ENCODE peak calls at places on chromosome 18, in ten cellular contexts. E is NAMALWA; F is SHP77; D is AG04450; M is EH; H is stimulated activated CD4-positive, alpha-beta T cell treated with anti-CD3 and anti-CD28 coated beads, Interleukin-2, amount 100 ng/mL, for 48 hours; V is tibial artery; R is substantia nigra; Y is stomach; C is WTC11. N is an unnamed sample.

GRCh38 chr18:13577091-13577697 is 149.2 kb downstream of the FAM210A start:
- DNase-seq in E (peak), F (no peak), D (no peak), M (peak), H (peak), V (no peak), R (no peak), Y (no peak), C (no peak), N (no peak)

GRCh38 chr18:78731423-78732032 is 248.1 kb upstream of the SALL3 start:
- DNase-seq in E (no peak), F (no peak), D (no peak), M (no peak), H (no peak), V (no peak), R (no peak), Y (peak), C (no peak), N (no peak)

GRCh38 chr18:62999921-63000320 is 284.6 kb downstream of the PHLPP1 start:
- DNase-seq in E (no peak), F (no peak), D (no peak), M (no peak), H (no peak), V (no peak), R (no peak), Y (no peak), C (no peak), N (no peak)

GRCh38 chr18:45004531-45004930 is 323.8 kb downstream of the SETBP1 start:
- DNase-seq in E (no peak), F (no peak), D (no peak), M (peak), H (no peak), V (no peak), R (no peak), Y (no peak), C (no peak), N (no peak)

GRCh38 chr18:10140928-10141327 is 227.1 kb downstream of the VAPA start:
- DNase-seq in E (no peak), F (peak), D (no peak), M (peak), H (no peak), V (no peak), R (no peak), Y (peak), C (no peak), N (no peak)

GRCh38 chr18:34098109-34098508 is 126.6 kb downstream of the NOL4 start:
- DNase-seq in E (no peak), F (peak), D (no peak), M (no peak), H (no peak), V (no peak), R (no peak), Y (no peak), C (no peak), N (no peak)

GRCh38 chr18:13217971-13218375 is 587 bp upstream of the LDLRAD4 start:
- DNase-seq in E (no peak), F (peak), D (no peak), M (no peak), H (no peak), V (peak), R (peak), Y (no peak), C (peak), N (no peak)

GRCh38 chr18:48946329-48946835 is 4.4 kb downstream of the SMAD7 start:
- DNase-seq in E (no peak), F (peak), D (no peak), M (peak), H (no peak), V (no peak), R (no peak), Y (peak), C (no peak), N (no peak)

GRCh38 chr18:6406910-6407470 is 7.7 kb downstream of the L3MBTL4 start:
- DNase-seq in E (no peak), F (no peak), D (no peak), M (no peak), H (no peak), V (no peak), R (no peak), Y (no peak), C (no peak), N (no peak)

GRCh38 chr18:59616501-59616900 is 80.7 kb downstream of the CCBE1 start:
- DNase-seq in E (no peak), F (no peak), D (no peak), M (no peak), H (no peak), V (no peak), R (no peak), Y (no peak), C (no peak), N (no peak)

GRCh38 chr18:44771957-44772917 is 91.5 kb downstream of the SETBP1 start:
- DNase-seq in E (no peak), F (no peak), D (no peak), M (peak), H (no peak), V (no peak), R (no peak), Y (peak), C (no peak), N (no peak)

GRCh38 chr18:45071959-45072358 is 391.3 kb downstream of the SETBP1 start:
- DNase-seq in E (no peak), F (no peak), D (no peak), M (no peak), H (no peak), V (no peak), R (no peak), Y (no peak), C (no peak), N (no peak)

GRCh38 chr18:61201516-61201915 is 131.7 kb upstream of the CDH20 start:
- DNase-seq in E (no peak), F (no peak), D (no peak), M (no peak), H (no peak), V (no peak), R (no peak), Y (no peak), C (no peak), N (no peak)

GRCh38 chr18:40935423-40935822 is 1019.6 kb upstream of the PIK3C3 start:
- DNase-seq in E (peak), F (no peak), D (no peak), M (peak), H (no peak), V (no peak), R (no peak), Y (no peak), C (no peak), N (no peak)

GRCh38 chr18:35267809-35268208 is 22.2 kb downstream of the ZSCAN30 start:
- DNase-seq in E (no peak), F (no peak), D (no peak), M (no peak), H (no peak), V (no peak), R (no peak), Y (no peak), C (no peak), N (no peak)

GRCh38 chr18:48940854-48941531 is 9.8 kb downstream of the SMAD7 start:
- DNase-seq in E (peak), F (no peak), D (no peak), M (no peak), H (peak), V (no peak), R (no peak), Y (no peak), C (no peak), N (no peak)

GRCh38 chr18:47992266-47992665 is 61.8 kb upstream of the SMAD2 start:
- DNase-seq in E (no peak), F (no peak), D (no peak), M (no peak), H (no peak), V (no peak), R (no peak), Y (no peak), C (no peak), N (no peak)

GRCh38 chr18:631560-631959 is 25.9 kb upstream of the TYMS start:
- DNase-seq in E (no peak), F (no peak), D (no peak), M (no peak), H (no peak), V (no peak), R (no peak), Y (no peak), C (no peak), N (no peak)

GRCh38 chr18:3029215-3029972 is 16.4 kb upstream of the LPIN2 start:
- DNase-seq in E (no peak), F (no peak), D (no peak), M (peak), H (no peak), V (no peak), R (no peak), Y (no peak), C (no peak), N (no peak)

GRCh38 chr18:3441290-3441689 is 8.7 kb upstream of the TGIF1 start:
- DNase-seq in E (no peak), F (peak), D (no peak), M (peak), H (no peak), V (no peak), R (no peak), Y (no peak), C (peak), N (no peak)

GRCh38 chr18:40868110-40868858 is 1086.8 kb upstream of the PIK3C3 start:
- DNase-seq in E (no peak), F (no peak), D (peak), M (peak), H (no peak), V (no peak), R (no peak), Y (no peak), C (no peak), N (peak)

GRCh38 chr18:12079504-12080237 is 14.0 kb upstream of the ANKRD62 start:
- DNase-seq in E (no peak), F (no peak), D (no peak), M (peak), H (no peak), V (no peak), R (no peak), Y (no peak), C (no peak), N (peak)

GRCh38 chr18:24396082-24396623 is 1.5 kb downstream of the OSBPL1A start:
- DNase-seq in E (no peak), F (no peak), D (no peak), M (no peak), H (no peak), V (no peak), R (no peak), Y (no peak), C (no peak), N (no peak)

GRCh38 chr18:47815486-47816270 is 114.8 kb downstream of the SMAD2 start:
- DNase-seq in E (no peak), F (no peak), D (no peak), M (peak), H (no peak), V (no peak), R (no peak), Y (no peak), C (no peak), N (no peak)

GRCh38 chr18:49572935-49573334 is 11.1 kb downstream of the LIPG start:
- DNase-seq in E (no peak), F (no peak), D (no peak), M (no peak), H (no peak), V (no peak), R (peak), Y (no peak), C (no peak), N (no peak)

GRCh38 chr18:10487161-10487560 is 32.7 kb downstream of the APCDD1 start:
- DNase-seq in E (peak), F (no peak), D (no peak), M (no peak), H (no peak), V (no peak), R (no peak), Y (no peak), C (no peak), N (no peak)

GRCh38 chr18:61608306-61608705 is 275.1 kb downstream of the CDH20 start:
- DNase-seq in E (no peak), F (no peak), D (no peak), M (peak), H (no peak), V (no peak), R (no peak), Y (no peak), C (no peak), N (no peak)

GRCh38 chr18:68549257-68549871 is 165.5 kb downstream of the TMX3 start:
- DNase-seq in E (no peak), F (no peak), D (peak), M (peak), H (no peak), V (no peak), R (no peak), Y (no peak), C (no peak), N (no peak)

GRCh38 chr18:37566479-37567060 is 972 bp upstream of the CELF4 start:
- DNase-seq in E (no peak), F (no peak), D (no peak), M (no peak), H (no peak), V (no peak), R (no peak), Y (no peak), C (no peak), N (no peak)

GRCh38 chr18:76958692-76959341 is 136.5 kb downstream of the ZNF236 start:
- DNase-seq in E (no peak), F (peak), D (no peak), M (peak), H (no peak), V (no peak), R (no peak), Y (peak), C (no peak), N (no peak)

GRCh38 chr18:45562567-45563479 is 52.5 kb upstream of the SLC14A2 start:
- DNase-seq in E (no peak), F (no peak), D (no peak), M (peak), H (no peak), V (peak), R (no peak), Y (no peak), C (no peak), N (no peak)

GRCh38 chr18:48814490-48815181 is 136.1 kb downstream of the SMAD7 start:
- DNase-seq in E (no peak), F (no peak), D (no peak), M (peak), H (no peak), V (peak), R (no peak), Y (peak), C (no peak), N (no peak)

GRCh38 chr18:57631697-57632096 is 10.1 kb upstream of the NARS1 start:
- DNase-seq in E (no peak), F (no peak), D (no peak), M (no peak), H (no peak), V (no peak), R (no peak), Y (no peak), C (no peak), N (no peak)

GRCh38 chr18:48161201-48161910 is 230.9 kb upstream of the SMAD2 start:
- DNase-seq in E (peak), F (peak), D (no peak), M (peak), H (peak), V (peak), R (peak), Y (peak), C (peak), N (peak)